ENCODE peak calls at places on chromosomes 3 and 15, in five cellular contexts. One of them, this sample, is unnamed. For H3K4me1, the result is how much of the 10 kb centered on the place peaks cover.

GRCh38 chr15:39580630-39581500 is at the start of gene THBS1:
- DNase-seq in RWPE2: peak
- DNase-seq in heart left ventricle: peak
- DNase-seq in A549: peak
- DNase-seq in heart right ventricle: peak
- DNase-seq in this sample: peak

GRCh38 chr3:42443819-42444436 is 33.5 kb upstream of the LYZL4 start:
- DNase-seq in RWPE2: peak
- DNase-seq in heart right ventricle: peak
- DNase-seq in heart left ventricle: peak
- DNase-seq in A549: peak
- DNase-seq in this sample: peak

GRCh38 chr15:92924216-92924615 is 24.1 kb downstream of the CHD2 start:
- DNase-seq in heart right ventricle: no peak
- DNase-seq in RWPE2: no peak
- DNase-seq in heart left ventricle: no peak
- DNase-seq in A549: no peak
- DNase-seq in this sample: no peak

GRCh38 chr3:24496529-24497482 is 2.2 kb upstream of the THRB start:
- DNase-seq in RWPE2: no peak
- DNase-seq in heart left ventricle: peak
- DNase-seq in A549: peak
- DNase-seq in heart right ventricle: peak
- DNase-seq in this sample: peak

GRCh38 chr3:197810901-197811300 is 19.8 kb downstream of the LRCH3 start:
- DNase-seq in A549: no peak
- DNase-seq in heart right ventricle: no peak
- DNase-seq in heart left ventricle: no peak
- DNase-seq in RWPE2: no peak
- DNase-seq in this sample: no peak

GRCh38 chr15:100043069-100043641 is 298.6 kb downstream of the ADAMTS17 start:
- DNase-seq in A549: no peak
- DNase-seq in heart right ventricle: no peak
- DNase-seq in RWPE2: peak
- DNase-seq in heart left ventricle: no peak
- DNase-seq in this sample: no peak

GRCh38 chr3:48417529-48418108 is 12.3 kb downstream of the PLXNB1 start:
- DNase-seq in heart right ventricle: no peak
- DNase-seq in A549: no peak
- DNase-seq in RWPE2: no peak
- DNase-seq in heart left ventricle: peak
- DNase-seq in this sample: peak

GRCh38 chr3:27488821-27489220 is 4.6 kb upstream of the SLC4A7 start:
- DNase-seq in A549: no peak
- DNase-seq in heart right ventricle: no peak
- DNase-seq in RWPE2: no peak
- DNase-seq in heart left ventricle: no peak
- DNase-seq in this sample: no peak

GRCh38 chr15:47484997-47485396 is 232.3 kb upstream of the SEMA6D start:
- DNase-seq in A549: no peak
- DNase-seq in heart left ventricle: no peak
- DNase-seq in RWPE2: no peak
- DNase-seq in heart right ventricle: no peak
- DNase-seq in this sample: no peak

GRCh38 chr15:33031324-33031736 is 163.2 kb downstream of the FMN1 start:
- DNase-seq in RWPE2: no peak
- DNase-seq in heart left ventricle: no peak
- DNase-seq in A549: no peak
- DNase-seq in heart right ventricle: no peak
- DNase-seq in this sample: no peak

GRCh38 chr15:87702270-87702669 is 554.3 kb downstream of the NTRK3 start:
- DNase-seq in RWPE2: no peak
- DNase-seq in heart left ventricle: no peak
- DNase-seq in heart right ventricle: no peak
- DNase-seq in A549: no peak
- DNase-seq in this sample: no peak
- H3K4me3 ChIP-seq in RWPE2: no peak
- H3K4me3 ChIP-seq in heart left ventricle: no peak
- H3K4me3 ChIP-seq in heart right ventricle: no peak
- H3K4me3 ChIP-seq in A549: no peak
- H3K4me3 ChIP-seq in this sample: no peak

GRCh38 chr15:84600331-84600686 is 500 bp upstream of the ZSCAN2 start:
- DNase-seq in heart right ventricle: peak
- DNase-seq in A549: peak
- DNase-seq in heart left ventricle: peak
- DNase-seq in RWPE2: peak
- DNase-seq in this sample: peak
- H3K27ac ChIP-seq in heart right ventricle: peak
- H3K27ac ChIP-seq in A549: peak
- H3K27ac ChIP-seq in heart left ventricle: peak
- H3K27ac ChIP-seq in RWPE2: no peak
- H3K27ac ChIP-seq in this sample: peak

GRCh38 chr15:60971719-60972118 is 257.4 kb downstream of the RORA start:
- DNase-seq in heart right ventricle: no peak
- DNase-seq in heart left ventricle: no peak
- DNase-seq in RWPE2: no peak
- DNase-seq in A549: no peak
- DNase-seq in this sample: no peak
- H3K4me1 ChIP-seq in heart right ventricle: under half
- H3K4me1 ChIP-seq in heart left ventricle: under half
- H3K4me1 ChIP-seq in RWPE2: under half
- H3K4me1 ChIP-seq in A549: under half
- H3K4me1 ChIP-seq in this sample: under half

GRCh38 chr3:119298565-119298941 is 4.4 kb downstream of the ARHGAP31 start:
- DNase-seq in heart right ventricle: no peak
- DNase-seq in A549: no peak
- DNase-seq in heart left ventricle: no peak
- DNase-seq in RWPE2: no peak
- DNase-seq in this sample: no peak

GRCh38 chr3:119304201-119304713 is 10.1 kb downstream of the ARHGAP31 start:
- DNase-seq in heart right ventricle: no peak
- DNase-seq in RWPE2: no peak
- DNase-seq in A549: no peak
- DNase-seq in heart left ventricle: no peak
- DNase-seq in this sample: no peak

GRCh38 chr3:119301662-119302061 is 7.5 kb downstream of the ARHGAP31 start:
- DNase-seq in heart right ventricle: no peak
- DNase-seq in RWPE2: no peak
- DNase-seq in heart left ventricle: no peak
- DNase-seq in A549: no peak
- DNase-seq in this sample: peak

GRCh38 chr3:119302697-119303630 is 8.8 kb downstream of the ARHGAP31 start:
- DNase-seq in A549: no peak
- DNase-seq in heart right ventricle: no peak
- DNase-seq in heart left ventricle: no peak
- DNase-seq in RWPE2: no peak
- DNase-seq in this sample: no peak

GRCh38 chr3:119301001-119301400 is 6.8 kb downstream of the ARHGAP31 start:
- DNase-seq in heart left ventricle: no peak
- DNase-seq in RWPE2: no peak
- DNase-seq in heart right ventricle: no peak
- DNase-seq in A549: no peak
- DNase-seq in this sample: no peak
- H3K4me3 ChIP-seq in heart left ventricle: no peak
- H3K4me3 ChIP-seq in RWPE2: no peak
- H3K4me3 ChIP-seq in heart right ventricle: no peak
- H3K4me3 ChIP-seq in A549: no peak
- H3K4me3 ChIP-seq in this sample: no peak

This sample was measured in right cardiac atrium.